ENCODE peak calls at places on chromosome 4, in four cellular contexts. M, H, I and T are unnamed samples.

GRCh38 chr4:88734403-88734949 is 36.8 kb upstream of the NAP1L5 start:
- DNase-seq in M (no peak), H (no peak), I (no peak), T (no peak)

GRCh38 chr4:104294811-104295210 is 199.9 kb downstream of the CXXC4 start:
- DNase-seq in M (no peak), H (no peak), I (no peak), T (no peak)

GRCh38 chr4:140448162-140448561 is 20.7 kb upstream of the CLGN start:
- DNase-seq in M (no peak), H (no peak), I (no peak), T (no peak)

GRCh38 chr4:129189630-129190029 is 93.7 kb downstream of the C4orf33 start:
- DNase-seq in M (no peak), H (no peak), I (no peak), T (no peak)

GRCh38 chr4:154560824-154561231 is 2.0 kb upstream of the FGB start:
- DNase-seq in M (peak; percentile 90), H (no peak), I (no peak), T (no peak)

GRCh38 chr4:17635056-17635455 is 20.6 kb downstream of the MED28 start:
- DNase-seq in M (no peak), H (no peak), I (no peak), T (no peak)

GRCh38 chr4:86670739-86671138 is 76.6 kb downstream of the PTPN13 start:
- DNase-seq in M (no peak), H (no peak), I (no peak), T (no peak)

GRCh38 chr4:188008377-188008776 is 12.8 kb downstream of the ZFP42 start:
- DNase-seq in M (no peak), H (no peak), I (no peak), T (no peak)

GRCh38 chr4:36997727-36998126 is 246.8 kb upstream of the NWD2 start:
- DNase-seq in M (no peak), H (no peak), I (no peak), T (no peak)

GRCh38 chr4:113973349-113973748 is 6.1 kb downstream of the ARSJ start:
- DNase-seq in M (no peak), H (no peak), I (no peak), T (no peak)

GRCh38 chr4:40621592-40622512 is 7.8 kb downstream of the RBM47 start:
- DNase-seq in M (peak; percentile 60), H (no peak), I (peak; percentile 93), T (no peak)

GRCh38 chr4:67871867-67872266 is 11.9 kb downstream of the TMPRSS11D start:
- DNase-seq in M (peak; percentile 24), H (no peak), I (no peak), T (no peak)

GRCh38 chr4:153566751-153567150 is 100.6 kb downstream of the TMEM131L start:
- DNase-seq in M (no peak), H (no peak), I (no peak), T (no peak)

GRCh38 chr4:41797260-41797659 is 48.7 kb upstream of the PHOX2B start:
- DNase-seq in M (no peak), H (no peak), I (no peak), T (no peak)

GRCh38 chr4:3420956-3421355 is 20.8 kb upstream of the HGFAC start:
- DNase-seq in M (no peak), H (no peak), I (no peak), T (no peak)

GRCh38 chr4:83043801-83044407 is 8.9 kb downstream of the COPS4 start:
- DNase-seq in M (no peak), H (no peak), I (no peak), T (no peak)

GRCh38 chr4:113146876-113147358 is 97.5 kb downstream of the ANK2 start:
- DNase-seq in M (peak; percentile 73), H (no peak), I (peak; percentile 16), T (no peak)

GRCh38 chr4:113481820-113482219 is 279.7 kb downstream of the CAMK2D start:
- DNase-seq in M (no peak), H (no peak), I (no peak), T (no peak)

GRCh38 chr4:154686838-154687237 is 57.0 kb upstream of the LRAT start:
- DNase-seq in M (no peak), H (no peak), I (no peak), T (no peak)

GRCh38 chr4:30716158-30716557 is 4.0 kb upstream of the PCDH7 start:
- DNase-seq in M (peak; percentile 2), H (no peak), I (no peak), T (no peak)

GRCh38 chr4:26192921-26193894 is 127.6 kb upstream of the RBPJ start:
- DNase-seq in M (no peak), H (no peak), I (no peak), T (no peak)

GRCh38 chr4:54169176-54169575 is 59.9 kb upstream of the PDGFRA start:
- DNase-seq in M (no peak), H (no peak), I (no peak), T (no peak)

GRCh38 chr4:115274545-115274944 is 161.1 kb upstream of the NDST4 start:
- DNase-seq in M (no peak), H (no peak), I (no peak), T (no peak)

GRCh38 chr4:132195181-132195580 is 953.9 kb upstream of the PCDH10 start:
- DNase-seq in M (no peak), H (no peak), I (no peak), T (no peak)

GRCh38 chr4:80049402-80049801 is 23.6 kb downstream of the ANTXR2 start:
- DNase-seq in M (no peak), H (no peak), I (no peak), T (no peak)
- TF ChIP-seq SUZ12 in M (no peak), H (no peak), I (no peak), T (no peak)

GRCh38 chr4:85477538-85477937 is 2.6 kb downstream of the ARHGAP24 start:
- DNase-seq in M (no peak), H (no peak), I (no peak), T (no peak)
- H3K4me3 ChIP-seq in M (no peak overlapping the region), H (no peak overlapping the region), I (no peak overlapping the region), T (no peak overlapping the region)

GRCh38 chr4:19999331-19999730 is 252.4 kb upstream of the SLIT2 start:
- DNase-seq in M (no peak), H (no peak), I (no peak), T (no peak)
- TF ChIP-seq YY1 in M (no peak), H (no peak), I (no peak), T (no peak)

GRCh38 chr4:94811653-94812052 is 53.9 kb downstream of the BMPR1B start:
- DNase-seq in M (no peak), H (no peak), I (no peak), T (no peak)
- TF ChIP-seq SUZ12 in M (no peak), H (no peak), I (no peak), T (no peak)

DNA sequence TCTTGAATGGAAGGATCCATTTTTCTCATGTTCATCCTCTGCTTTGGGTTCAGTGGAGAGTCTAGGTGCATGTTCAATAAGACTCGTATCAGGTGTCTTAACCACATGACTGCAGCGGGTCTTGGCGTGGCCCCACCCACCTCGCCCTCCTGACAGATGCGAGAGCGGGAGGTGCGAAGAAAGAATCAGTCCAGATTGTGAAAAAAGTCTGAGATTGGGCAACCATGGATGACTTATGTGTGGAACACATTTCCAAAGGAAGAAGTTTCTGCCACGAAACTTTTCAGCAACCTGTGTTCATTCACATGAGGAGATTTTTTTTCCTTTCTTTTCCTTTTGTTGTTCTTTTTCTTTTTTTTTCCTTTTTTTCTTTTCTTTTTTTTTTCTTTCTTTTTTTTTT is 66.8 kb downstream of the NSD2 start:
- DNase-seq in M (no peak), H (no peak), I (no peak), T (no peak)
- H3K4me3 ChIP-seq in M (no peak overlapping the region), H (no peak overlapping the region), I (no peak overlapping the region), T (no peak overlapping the region)

GRCh38 chr4:182918791-182919302 is 1.7 kb upstream of the DCTD start:
- DNase-seq in M (no peak), H (no peak), I (peak; percentile 40), T (no peak)

GRCh38 chr4:182916483-182917181 is 554 bp downstream of the DCTD start:
- DNase-seq in M (no peak), H (peak; percentile 72), I (no peak), T (no peak)

GRCh38 chr4:182920676-182921075 is 3.5 kb upstream of the DCTD start:
- DNase-seq in M (no peak), H (no peak), I (no peak), T (no peak)

GRCh38 chr4:182917182-182918043 is at the start of gene DCTD:
- DNase-seq in M (peak; percentile 65), H (peak; percentile 74), I (no peak), T (no peak)

GRCh38 chr4:182918044-182918607 is 940 bp upstream of the DCTD start:
- DNase-seq in M (no peak), H (no peak), I (peak; percentile 65), T (no peak)
- TF ChIP-seq YY1 in M (peak; percentile 21), H (no peak), I (no peak), T (no peak)

GRCh38 chr4:8575457-8575856 is 4.7 kb upstream of the GPR78 start:
- DNase-seq in M (no peak), H (no peak), I (no peak), T (no peak)
- TF ChIP-seq SUZ12 in M (no peak), H (no peak), I (no peak), T (no peak)

GRCh38 chr4:90078440-90078839 is 48.8 kb upstream of the CCSER1 start:
- DNase-seq in M (no peak), H (no peak), I (no peak), T (no peak)

GRCh38 chr4:90080116-90080515 is 47.1 kb upstream of the CCSER1 start:
- DNase-seq in M (no peak), H (no peak), I (no peak), T (no peak)

GRCh38 chr4:90081432-90082195 is 45.6 kb upstream of the CCSER1 start:
- DNase-seq in M (no peak), H (no peak), I (no peak), T (no peak)

GRCh38 chr4:90084967-90085295 is 42.3 kb upstream of the CCSER1 start:
- DNase-seq in M (no peak), H (no peak), I (no peak), T (no peak)

GRCh38 chr4:90084277-90084966 is 42.8 kb upstream of the CCSER1 start:
- DNase-seq in M (no peak), H (no peak), I (no peak), T (no peak)
- H3K4me3 ChIP-seq in M (no peak overlapping the region), H (no peak overlapping the region), I (no peak overlapping the region), T (no peak overlapping the region)

GRCh38 chr4:185221912-185222311 is 12.5 kb downstream of the SNX25 start:
- DNase-seq in M (no peak), H (no peak), I (no peak), T (no peak)

GRCh38 chr4:185219551-185220344 is 10.3 kb downstream of the SNX25 start:
- DNase-seq in M (no peak), H (no peak), I (no peak), T (no peak)

GRCh38 chr4:185221491-185221890 is 12.1 kb downstream of the SNX25 start:
- DNase-seq in M (no peak), H (no peak), I (no peak), T (no peak)

GRCh38 chr4:185224597-185224996 is 15.2 kb downstream of the SNX25 start:
- DNase-seq in M (no peak), H (no peak), I (no peak), T (no peak)

GRCh38 chr4:185222598-185222997 is 13.2 kb downstream of the SNX25 start:
- DNase-seq in M (no peak), H (no peak), I (no peak), T (no peak)
- TF ChIP-seq YY1 in M (no peak), H (no peak), I (no peak), T (no peak)